ENCODE peak calls at places on chromosomes 6 and 20, in four cellular contexts. One of them, this sample, is unnamed.

GRCh38 chr6:43817192-43817591 is 47.2 kb downstream of the VEGFA start:
- DNase-seq in HEK293T: peak; percentile 45
- DNase-seq in glomerular endothelial cell: no peak
- DNase-seq in fibroblast of lung: no peak
- DNase-seq in this sample: no peak

GRCh38 chr6:6003334-6004146 is 3.2 kb downstream of the NRN1 start:
- DNase-seq in HEK293T: peak; percentile 44
- DNase-seq in glomerular endothelial cell: no peak
- DNase-seq in fibroblast of lung: no peak
- DNase-seq in this sample: no peak

GRCh38 chr20:59605691-59606364 is 1.5 kb downstream of the PHACTR3 start:
- DNase-seq in HEK293T: no peak
- DNase-seq in glomerular endothelial cell: no peak
- DNase-seq in fibroblast of lung: no peak
- DNase-seq in this sample: no peak

GRCh38 chr6:7258231-7258763 is 54.7 kb downstream of the SSR1 start:
- DNase-seq in HEK293T: no peak
- DNase-seq in glomerular endothelial cell: no peak
- DNase-seq in fibroblast of lung: no peak
- DNase-seq in this sample: no peak

GRCh38 chr6:151288711-151289398 is 49.1 kb downstream of the AKAP12 start:
- DNase-seq in HEK293T: peak; percentile 36
- DNase-seq in glomerular endothelial cell: no peak
- DNase-seq in fibroblast of lung: no peak
- DNase-seq in this sample: no peak

GRCh38 chr20:56249244-56249955 is 868 bp downstream of the MC3R start:
- DNase-seq in HEK293T: peak; percentile 55
- DNase-seq in glomerular endothelial cell: no peak
- DNase-seq in fibroblast of lung: no peak
- DNase-seq in this sample: no peak

GRCh38 chr6:156949376-156949775 is 172.2 kb downstream of the ARID1B start:
- DNase-seq in HEK293T: no peak
- DNase-seq in glomerular endothelial cell: no peak
- DNase-seq in fibroblast of lung: peak; percentile 89
- DNase-seq in this sample: no peak

GRCh38 chr6:116158641-116159040 is 32.7 kb upstream of the COL10A1 start:
- DNase-seq in HEK293T: no peak
- DNase-seq in glomerular endothelial cell: no peak
- DNase-seq in fibroblast of lung: peak; percentile 72
- DNase-seq in this sample: no peak

GRCh38 chr20:22438926-22439325 is 145.4 kb downstream of the FOXA2 start:
- DNase-seq in HEK293T: peak; percentile 16
- DNase-seq in glomerular endothelial cell: no peak
- DNase-seq in fibroblast of lung: no peak
- DNase-seq in this sample: no peak

GRCh38 chr20:5667703-5668528 is 82.3 kb upstream of the SHLD1 start:
- DNase-seq in HEK293T: no peak
- DNase-seq in glomerular endothelial cell: no peak
- DNase-seq in fibroblast of lung: no peak
- DNase-seq in this sample: no peak

GRCh38 chr6:142886431-142887170 is 58.4 kb downstream of the HIVEP2 start:
- DNase-seq in HEK293T: no peak
- DNase-seq in glomerular endothelial cell: no peak
- DNase-seq in fibroblast of lung: peak; percentile 54
- DNase-seq in this sample: no peak

GRCh38 chr6:5536644-5537043 is 275.3 kb downstream of the FARS2 start:
- DNase-seq in HEK293T: no peak
- DNase-seq in glomerular endothelial cell: no peak
- DNase-seq in fibroblast of lung: no peak
- DNase-seq in this sample: no peak

GRCh38 chr20:8671366-8671943 is 397.4 kb upstream of the PLCB4 start:
- DNase-seq in HEK293T: no peak
- DNase-seq in glomerular endothelial cell: no peak
- DNase-seq in fibroblast of lung: no peak
- DNase-seq in this sample: no peak

GRCh38 chr6:92196320-92196719 is 1223.0 kb downstream of the EPHA7 start:
- DNase-seq in HEK293T: no peak
- DNase-seq in glomerular endothelial cell: no peak
- DNase-seq in fibroblast of lung: no peak
- DNase-seq in this sample: no peak

GRCh38 chr20:31666258-31667042 is 28.7 kb downstream of the COX4I2 start:
- DNase-seq in HEK293T: no peak
- DNase-seq in glomerular endothelial cell: no peak
- DNase-seq in fibroblast of lung: no peak
- DNase-seq in this sample: no peak

GRCh38 chr20:62710886-62711702 is 2.5 kb downstream of the NTSR1 start:
- DNase-seq in HEK293T: no peak
- DNase-seq in glomerular endothelial cell: no peak
- DNase-seq in fibroblast of lung: no peak
- DNase-seq in this sample: no peak

GRCh38 chr6:96783307-96783706 is 54.0 kb downstream of the GPR63 start:
- DNase-seq in HEK293T: no peak
- DNase-seq in glomerular endothelial cell: no peak
- DNase-seq in fibroblast of lung: no peak
- DNase-seq in this sample: no peak

GRCh38 chr6:75382634-75382900 is 98.0 kb upstream of the TMEM30A start:
- DNase-seq in HEK293T: no peak
- DNase-seq in glomerular endothelial cell: no peak
- DNase-seq in fibroblast of lung: no peak
- DNase-seq in this sample: no peak

GRCh38 chr6:127854009-127854408 is 46.8 kb downstream of the THEMIS start:
- DNase-seq in HEK293T: no peak
- DNase-seq in glomerular endothelial cell: no peak
- DNase-seq in fibroblast of lung: no peak
- DNase-seq in this sample: no peak

GRCh38 chr20:55472704-55473103 is 532.6 kb downstream of the CBLN4 start:
- DNase-seq in HEK293T: peak; percentile 6
- DNase-seq in glomerular endothelial cell: no peak
- DNase-seq in fibroblast of lung: no peak
- DNase-seq in this sample: no peak

GRCh38 chr20:36217226-36217625 is 19.1 kb upstream of the AAR2 start:
- DNase-seq in HEK293T: peak; percentile 53
- DNase-seq in glomerular endothelial cell: no peak
- DNase-seq in fibroblast of lung: no peak
- DNase-seq in this sample: no peak

GRCh38 chr6:52603000-52603795 is 26.3 kb upstream of the TRAM2 start:
- DNase-seq in HEK293T: no peak
- DNase-seq in glomerular endothelial cell: peak; percentile 62
- DNase-seq in fibroblast of lung: peak; percentile 79
- DNase-seq in this sample: peak; percentile 85

GRCh38 chr20:3785240-3786125 is 1.1 kb downstream of the CENPB start:
- DNase-seq in HEK293T: no peak
- DNase-seq in glomerular endothelial cell: no peak
- DNase-seq in fibroblast of lung: peak; percentile 32
- DNase-seq in this sample: no peak

GRCh38 chr6:37916149-37916548 is 96.6 kb downstream of the ZFAND3 start:
- DNase-seq in HEK293T: no peak
- DNase-seq in glomerular endothelial cell: no peak
- DNase-seq in fibroblast of lung: no peak
- DNase-seq in this sample: no peak

GRCh38 chr6:147331401-147331800 is 127.2 kb downstream of the STXBP5 start:
- DNase-seq in HEK293T: no peak
- DNase-seq in glomerular endothelial cell: no peak
- DNase-seq in fibroblast of lung: no peak
- DNase-seq in this sample: no peak

GRCh38 chr20:33232486-33233072 is 3.2 kb upstream of the BPIFA1 start:
- DNase-seq in HEK293T: no peak
- DNase-seq in glomerular endothelial cell: no peak
- DNase-seq in fibroblast of lung: no peak
- DNase-seq in this sample: no peak

GRCh38 chr6:43376551-43376981 is 7.1 kb upstream of the ZNF318 start:
- DNase-seq in HEK293T: no peak
- DNase-seq in glomerular endothelial cell: no peak
- DNase-seq in fibroblast of lung: no peak
- DNase-seq in this sample: no peak

GRCh38 chr6:30074331-30075093 is 1.1 kb downstream of the RNF39 start:
- DNase-seq in HEK293T: no peak
- DNase-seq in glomerular endothelial cell: no peak
- DNase-seq in fibroblast of lung: no peak
- DNase-seq in this sample: no peak

GRCh38 chr20:59646487-59646886 is 42.1 kb downstream of the PHACTR3 start:
- DNase-seq in HEK293T: no peak
- DNase-seq in glomerular endothelial cell: no peak
- DNase-seq in fibroblast of lung: no peak
- DNase-seq in this sample: no peak

GRCh38 chr20:9974324-9974723 is 60.5 kb upstream of the ANKEF1 start:
- DNase-seq in HEK293T: no peak
- DNase-seq in glomerular endothelial cell: no peak
- DNase-seq in fibroblast of lung: no peak
- DNase-seq in this sample: no peak

GRCh38 chr20:46119028-46119546 is 973 bp downstream of the CD40 start:
- DNase-seq in HEK293T: no peak
- DNase-seq in glomerular endothelial cell: no peak
- DNase-seq in fibroblast of lung: no peak
- DNase-seq in this sample: no peak

GRCh38 chr20:40393680-40394079 is 295.4 kb downstream of the MAFB start:
- DNase-seq in HEK293T: no peak
- DNase-seq in glomerular endothelial cell: no peak
- DNase-seq in fibroblast of lung: no peak
- DNase-seq in this sample: no peak

GRCh38 chr6:154613137-154613676 is 102.7 kb upstream of the CNKSR3 start:
- DNase-seq in HEK293T: no peak
- DNase-seq in glomerular endothelial cell: peak; percentile 61
- DNase-seq in fibroblast of lung: peak; percentile 96
- DNase-seq in this sample: peak; percentile 45

This sample was measured in skeletal muscle cell.